ENCODE peak calls at places on chromosomes 6 and 20, in nine cellular contexts. D is prostate gland, A is K562, M is HCT116, U is lower leg skin, T is heart left ventricle, L is transverse colon, V is breast epithelium, E is GM12891. F is an unnamed sample.

GRCh38 chr6:134074151-134074712 is 21.8 kb upstream of the SLC2A12 start:
- DNase-seq in D (no peak), A (no peak), M (no peak), U (no peak), T (no peak), L (no peak), V (no peak), E (no peak), F (no peak)

GRCh38 chr6:51019785-51020184 is 201.1 kb downstream of the TFAP2B start:
- DNase-seq in D (no peak), A (no peak), M (no peak), U (no peak), T (no peak), L (no peak), V (no peak), E (no peak), F (no peak)

GRCh38 chr20:39117486-39117885 is 155.3 kb downstream of the DHX35 start:
- DNase-seq in D (no peak), A (no peak), M (peak; percentile 88), U (no peak), T (no peak), L (no peak), V (no peak), E (no peak), F (no peak)

GRCh38 chr20:59775221-59776055 is 158.0 kb downstream of the SYCP2 start:
- DNase-seq in D (no peak), A (no peak), M (no peak), U (peak; percentile 82), T (no peak), L (no peak), V (no peak), E (no peak), F (no peak)

GRCh38 chr6:18632670-18633410 is 245.7 kb downstream of the RNF144B start:
- DNase-seq in D (no peak), A (no peak), M (peak; percentile 42), U (no peak), T (no peak), L (no peak), V (no peak), E (no peak), F (no peak)

GRCh38 chr20:25304025-25304549 is 56.2 kb downstream of the PYGB start:
- DNase-seq in D (no peak), A (no peak), M (no peak), U (no peak), T (no peak), L (no peak), V (no peak), E (no peak), F (no peak)

GRCh38 chr6:75563032-75563431 is 38.6 kb upstream of the SENP6 start:
- DNase-seq in D (no peak), A (no peak), M (peak; percentile 48), U (no peak), T (no peak), L (no peak), V (no peak), E (no peak), F (peak; percentile 43)

GRCh38 chr6:52591832-52592231 is 15.0 kb upstream of the TRAM2 start:
- DNase-seq in D (no peak), A (no peak), M (no peak), U (peak; percentile 6), T (no peak), L (no peak), V (no peak), E (no peak), F (no peak)

GRCh38 chr20:45426621-45427020 is 10.7 kb downstream of the PIGT start:
- DNase-seq in D (no peak), A (no peak), M (no peak), U (no peak), T (no peak), L (no peak), V (no peak), E (no peak), F (no peak)

GRCh38 chr6:102793752-102794151 is 1400.2 kb downstream of the GRIK2 start:
- DNase-seq in D (no peak), A (no peak), M (no peak), U (no peak), T (no peak), L (no peak), V (no peak), E (no peak), F (no peak)

GRCh38 chr20:62929051-62929538 is 2.8 kb upstream of the DIDO1 start:
- DNase-seq in D (peak; percentile 54), A (peak; percentile 77), M (no peak), U (peak; percentile 92), T (peak; percentile 69), L (peak; percentile 81), V (peak; percentile 53), E (peak; percentile 63), F (peak; percentile 69)

GRCh38 chr20:61512475-61512874 is 260.4 kb downstream of the CDH4 start:
- DNase-seq in D (no peak), A (no peak), M (no peak), U (no peak), T (no peak), L (no peak), V (no peak), E (no peak), F (no peak)

GRCh38 chr20:54208492-54209044 is 681 bp downstream of the PFDN4 start:
- DNase-seq in D (no peak), A (peak; percentile 31), M (no peak), U (no peak), T (no peak), L (no peak), V (no peak), E (no peak), F (peak; percentile 65)
- TF ChIP-seq POLR2A in D (no peak), A (no peak), M (no peak), U (no peak), T (no peak), L (no peak), V (no peak), E (no peak), F (no peak)

GRCh38 chr20:36449663-36450062 is 91.7 kb upstream of the MYL9 start:
- DNase-seq in D (no peak), A (no peak), M (no peak), U (no peak), T (no peak), L (no peak), V (no peak), E (no peak), F (no peak)

GRCh38 chr20:36447101-36447500 is 94.2 kb upstream of the MYL9 start:
- DNase-seq in D (peak; percentile 49), A (no peak), M (no peak), U (no peak), T (no peak), L (no peak), V (no peak), E (no peak), F (no peak)

GRCh38 chr20:36446557-36446956 is 94.8 kb upstream of the MYL9 start:
- DNase-seq in D (no peak), A (no peak), M (no peak), U (no peak), T (no peak), L (no peak), V (no peak), E (no peak), F (no peak)

GRCh38 chr20:36441416-36441815 is 99.9 kb upstream of the MYL9 start:
- DNase-seq in D (peak; percentile 27), A (no peak), M (no peak), U (no peak), T (no peak), L (no peak), V (no peak), E (no peak), F (no peak)

DNA sequence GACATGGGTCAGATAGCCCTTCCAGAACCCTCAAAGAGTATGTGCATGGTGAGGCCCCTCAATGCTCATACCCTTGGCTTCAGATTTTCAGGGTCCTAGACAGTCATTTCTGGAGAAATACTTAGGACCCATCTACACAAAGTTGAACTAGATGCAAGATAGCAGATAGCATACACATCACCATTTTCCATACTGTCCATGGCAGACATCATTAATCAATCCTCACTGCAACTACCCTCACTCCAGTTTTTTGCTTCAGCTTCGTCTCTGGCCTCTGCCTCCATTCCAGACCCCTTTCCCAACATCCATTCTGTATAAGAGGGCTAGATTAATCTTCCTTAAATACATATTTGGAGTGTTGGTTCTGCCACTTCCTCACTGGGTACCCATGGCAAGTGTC is 95.5 kb upstream of the MYL9 start:
- DNase-seq in D (no peak), A (no peak), M (no peak), U (no peak), T (no peak), L (no peak), V (no peak), E (no peak), F (no peak)
- TF ChIP-seq POLR2A in D (no peak), A (no peak), M (no peak), U (no peak), T (no peak), L (no peak), V (no peak), E (no peak), F (no peak)

DNA sequence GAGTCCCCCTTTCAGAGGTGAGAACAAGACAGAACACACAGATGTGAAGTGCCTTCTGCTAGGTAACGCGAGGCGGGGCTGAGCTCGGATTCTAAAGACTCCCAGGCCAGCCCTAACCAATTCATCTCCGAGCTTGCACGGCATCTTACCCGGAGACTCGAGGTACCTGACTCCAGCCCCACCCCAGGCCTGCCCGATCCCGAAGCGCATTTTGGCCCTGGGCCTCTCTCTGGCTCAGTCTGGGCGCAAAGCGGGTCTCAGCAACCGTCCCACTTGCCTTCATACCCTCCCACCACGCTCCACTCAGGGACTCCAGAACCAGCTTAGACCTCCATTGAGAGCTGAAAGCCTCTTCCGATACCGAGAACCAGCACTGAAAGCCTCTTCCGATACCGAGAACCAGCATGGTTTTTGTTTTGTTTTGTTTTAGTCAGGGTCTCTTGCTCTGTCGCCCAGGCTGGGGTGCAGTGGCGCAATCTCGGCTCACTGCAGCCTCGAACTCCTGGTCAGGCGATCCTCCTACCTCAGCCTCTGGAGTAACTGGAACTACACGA is 661 bp upstream of the DYNLRB1 start:
- DNase-seq in D (peak; percentile 73), A (peak; percentile 66), M (no peak), U (peak; percentile 90), T (peak; percentile 27), L (peak; percentile 80), V (peak; percentile 50), E (peak; percentile 48), F (peak; percentile 81)
- TF ChIP-seq POLR2A in D (no peak), A (no peak), M (no peak), U (no peak), T (no peak), L (peak; percentile 24), V (no peak), E (peak; percentile 71), F (peak; percentile 7)

DNA sequence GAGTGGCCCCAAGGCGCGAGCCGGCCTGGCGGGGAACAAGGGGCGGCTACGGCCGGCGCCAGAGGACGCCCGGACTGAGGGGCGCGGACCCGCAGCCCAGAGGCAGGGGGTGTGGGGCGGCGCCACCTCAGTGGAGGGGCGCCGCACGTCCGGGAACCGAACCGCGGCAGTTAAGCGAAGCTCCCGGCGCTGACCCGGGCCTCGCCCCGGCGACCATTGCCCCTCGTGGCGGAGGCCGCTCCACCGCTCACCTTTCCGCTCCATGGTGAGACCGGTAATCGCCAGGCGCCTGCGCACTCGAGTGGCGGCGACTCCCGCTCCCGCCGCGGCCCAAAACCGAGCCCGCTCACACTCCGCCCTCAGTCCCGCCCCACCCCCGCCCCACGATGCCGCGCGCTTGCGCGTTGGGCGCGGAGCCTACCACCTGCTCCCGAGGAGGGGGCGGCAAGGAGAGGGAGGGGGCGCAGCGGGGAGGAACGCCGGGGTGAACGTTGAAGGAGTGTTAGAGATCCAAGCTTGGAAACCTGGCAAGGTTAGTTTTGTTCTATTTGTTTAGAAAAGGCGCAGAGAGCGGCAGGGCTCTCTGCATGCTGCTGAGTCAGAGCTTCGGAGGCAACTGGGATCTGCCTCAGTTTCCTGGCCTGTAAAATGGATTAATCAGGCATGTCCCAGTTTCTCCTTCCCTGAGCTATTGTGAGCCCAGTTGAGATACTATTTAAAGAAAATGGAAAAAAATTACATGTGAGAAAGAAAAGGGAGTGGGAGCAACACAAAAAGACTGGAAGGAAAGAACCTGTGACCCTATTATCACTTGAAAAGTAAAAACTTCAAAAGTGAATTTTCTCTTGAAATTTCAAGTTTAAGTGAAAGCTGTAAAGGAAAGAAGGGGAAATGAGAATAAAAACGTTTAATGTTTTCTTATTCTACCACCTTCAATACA is at the start of gene SRPK1:
- DNase-seq in D (peak; percentile 84), A (peak; percentile 97), M (peak; percentile 72), U (peak; percentile 96), T (peak; percentile 87), L (peak; percentile 94), V (peak; percentile 74), E (peak; percentile 91), F (peak; percentile 91)
- TF ChIP-seq POLR2A in D (peak; percentile 86), A (peak; percentile 92), M (peak; percentile 96), U (no peak), T (peak; percentile 71), L (peak; percentile 81), V (peak; percentile 29), E (peak; percentile 84), F (peak; percentile 73)

F was measured in erythroblast.